ENCODE peak calls at places on chromosome 16, in seven cellular contexts. Q is SJSA1, K is body of pancreas, G is sigmoid colon, N is GM23248, R is tibial artery, S is HCT116. E is an unnamed sample. For H3K4me1, H3K36me3 and H3K27me3, the result is how much of the 10 kb centered on the place peaks cover.

GRCh38 chr16:69844441-69844840 is 82.3 kb downstream of the WWP2 start:
- DNase-seq in N (no peak), G (no peak), R (no peak), S (no peak), Q (no peak), K (no peak), E (no peak)

GRCh38 chr16:68229431-68230175 is 6.3 kb downstream of the ESRP2 start:
- DNase-seq in K (peak), Q (no peak), S (no peak), N (peak), G (peak), R (peak), E (no peak)

GRCh38 chr16:77807-78443 is at the start of gene MPG:
- DNase-seq in K (peak), S (no peak), Q (peak), G (peak), R (peak), N (peak), E (peak)

GRCh38 chr16:20743591-20743990 is 2.0 kb upstream of the THUMPD1 start:
- DNase-seq in K (no peak), R (no peak), N (no peak), S (no peak), Q (no peak), G (no peak), E (no peak)

GRCh38 chr16:57118461-57119084 is 26.2 kb downstream of the CPNE2 start:
- DNase-seq in Q (no peak), G (no peak), N (no peak), S (no peak), K (no peak), R (no peak), E (no peak)

GRCh38 chr16:12290165-12290564 is 313.6 kb downstream of the SNX29 start:
- DNase-seq in K (no peak), N (no peak), Q (no peak), R (no peak), S (no peak), G (no peak), E (no peak)

GRCh38 chr16:48811478-48811877 is 201.5 kb upstream of the N4BP1 start:
- DNase-seq in N (no peak), S (no peak), Q (no peak), R (no peak), K (no peak), G (no peak), E (no peak)

GRCh38 chr16:19304670-19305240 is 19.2 kb downstream of the CLEC19A start:
- DNase-seq in S (no peak), G (no peak), Q (no peak), N (no peak), R (no peak), K (no peak), E (no peak)

GRCh38 chr16:50781043-50781442 is 39.2 kb downstream of the CYLD start:
- DNase-seq in K (no peak), R (no peak), G (no peak), Q (no peak), S (no peak), N (peak), E (no peak)

GRCh38 chr16:30437511-30438046 is 7.7 kb upstream of the DCTPP1 start:
- DNase-seq in S (no peak), K (peak), N (no peak), R (no peak), Q (no peak), G (no peak), E (peak)

GRCh38 chr16:67482260-67482924 is 955 bp downstream of the AGRP start:
- DNase-seq in S (no peak), G (no peak), K (no peak), Q (no peak), R (no peak), N (no peak), E (no peak)

GRCh38 chr16:66741131-66741900 is 10.1 kb downstream of the DYNC1LI2 start:
- DNase-seq in R (peak), G (peak), N (peak), S (peak), K (peak), Q (peak), E (peak)

GRCh38 chr16:56424791-56425438 is 430 bp downstream of the AMFR start:
- DNase-seq in R (peak), G (peak), K (peak), S (no peak), N (peak), Q (peak), E (peak)

GRCh38 chr16:27906883-27907282 is 156.6 kb downstream of the GSG1L start:
- DNase-seq in G (no peak), S (no peak), R (no peak), N (no peak), K (no peak), Q (no peak), E (no peak)

GRCh38 chr16:85798283-85798776 is 1.0 kb downstream of the EMC8 start:
- DNase-seq in R (no peak), N (no peak), K (no peak), G (no peak), S (no peak), Q (no peak), E (no peak)

GRCh38 chr16:67846063-67846319 is 742 bp upstream of the NUTF2 start:
- DNase-seq in S (no peak), Q (no peak), K (no peak), R (no peak), N (peak), G (no peak), E (no peak)

GRCh38 chr16:30030841-30031413 is at the start of gene TLCD3B:
- DNase-seq in S (no peak), R (no peak), G (no peak), K (no peak), Q (no peak), N (peak), E (no peak)

GRCh38 chr16:4404247-4404966 is 12.0 kb downstream of the CORO7 start:
- DNase-seq in G (no peak), R (no peak), Q (no peak), N (peak), S (no peak), K (no peak), E (no peak)

GRCh38 chr16:77213542-77214108 is 14.4 kb downstream of the SYCE1L start:
- DNase-seq in K (peak), Q (peak), N (peak), R (no peak), G (no peak), S (peak), E (no peak)

GRCh38 chr16:2527071-2527783 is 4.0 kb downstream of the CEMP1 start:
- DNase-seq in K (no peak), S (no peak), N (no peak), G (no peak), R (no peak), Q (no peak), E (peak)

GRCh38 chr16:53476867-53477266 is 26.1 kb downstream of the AKTIP start:
- DNase-seq in G (no peak), S (no peak), K (no peak), R (no peak), N (no peak), Q (no peak), E (no peak)

GRCh38 chr16:76162046-76162445 is 115.2 kb upstream of the CNTNAP4 start:
- DNase-seq in R (no peak), S (no peak), N (no peak), K (no peak), G (no peak), Q (no peak), E (no peak)

GRCh38 chr16:819336-819735 is 18.8 kb upstream of the GNG13 start:
- DNase-seq in Q (no peak), S (no peak), G (no peak), K (no peak), R (no peak), N (no peak), E (no peak)

GRCh38 chr16:13863075-13863765 is 56.7 kb upstream of the ERCC4 start:
- DNase-seq in G (no peak), S (no peak), R (no peak), N (no peak), K (no peak), Q (no peak), E (no peak)

GRCh38 chr16:3734084-3734757 is 16.9 kb upstream of the TRAP1 start:
- DNase-seq in R (peak), N (no peak), S (no peak), Q (no peak), G (peak), K (no peak), E (no peak)

GRCh38 chr16:64969221-64969620 is 152.6 kb downstream of the CDH11 start:
- DNase-seq in G (no peak), R (no peak), K (no peak), S (no peak), Q (no peak), N (peak), E (no peak)

GRCh38 chr16:12758031-12758669 is 45.5 kb downstream of the CPPED1 start:
- DNase-seq in K (no peak), Q (no peak), S (no peak), R (no peak), G (no peak), N (no peak), E (no peak)

GRCh38 chr16:81841709-81842108 is 62.6 kb downstream of the PLCG2 start:
- DNase-seq in N (no peak), R (no peak), Q (no peak), K (no peak), S (no peak), G (no peak), E (no peak)

GRCh38 chr16:84607694-84608093 is 10.2 kb downstream of the COTL1 start:
- DNase-seq in N (no peak), R (no peak), G (no peak), Q (no peak), K (no peak), S (no peak), E (no peak)
- H3K4me1 ChIP-seq in N (under half), R (under half), G (under half), Q (under half), K (under half), S (under half), E (half or more)

GRCh38 chr16:54998834-54999233 is 68.2 kb downstream of the IRX5 start:
- DNase-seq in N (no peak), K (no peak), S (no peak), Q (no peak), G (no peak), R (no peak), E (no peak)

GRCh38 chr16:55001931-55002330 is 71.3 kb downstream of the IRX5 start:
- DNase-seq in G (no peak), S (no peak), K (no peak), R (no peak), Q (no peak), N (peak), E (no peak)

GRCh38 chr16:55003916-55004315 is 73.3 kb downstream of the IRX5 start:
- DNase-seq in R (no peak), N (no peak), Q (no peak), S (no peak), K (no peak), G (no peak), E (no peak)

GRCh38 chr16:55000595-55000994 is 69.9 kb downstream of the IRX5 start:
- DNase-seq in G (no peak), S (no peak), Q (no peak), K (no peak), N (peak), R (no peak), E (no peak)

GRCh38 chr16:55003306-55003705 is 72.6 kb downstream of the IRX5 start:
- DNase-seq in S (no peak), R (no peak), K (no peak), Q (no peak), N (no peak), G (no peak), E (no peak)
- H3K36me3 ChIP-seq in S (under half), R (under half), K (under half), Q (under half), N (under half), G (under half), E (under half)

GRCh38 chr16:88422733-88423447 is 30.2 kb upstream of the ZFPM1 start:
- DNase-seq in S (no peak), G (no peak), Q (no peak), K (no peak), R (no peak), N (no peak), E (no peak)

GRCh38 chr16:88420496-88420895 is 32.6 kb upstream of the ZFPM1 start:
- DNase-seq in N (no peak), G (no peak), K (no peak), S (no peak), Q (no peak), R (no peak), E (no peak)

GRCh38 chr16:88423448-88423850 is 29.6 kb upstream of the ZFPM1 start:
- DNase-seq in K (no peak), R (no peak), N (no peak), Q (no peak), G (no peak), S (no peak), E (no peak)

GRCh38 chr16:88421301-88421700 is 31.8 kb upstream of the ZFPM1 start:
- DNase-seq in R (no peak), N (no peak), Q (no peak), S (no peak), K (no peak), G (no peak), E (no peak)

GRCh38 chr16:88421871-88422433 is 31.1 kb upstream of the ZFPM1 start:
- DNase-seq in N (no peak), K (no peak), R (no peak), S (no peak), Q (no peak), G (no peak), E (no peak)
- H3K27me3 ChIP-seq in N (under half), K (under half), R (under half), S (under half), Q (under half), G (under half), E (under half)

DNA sequence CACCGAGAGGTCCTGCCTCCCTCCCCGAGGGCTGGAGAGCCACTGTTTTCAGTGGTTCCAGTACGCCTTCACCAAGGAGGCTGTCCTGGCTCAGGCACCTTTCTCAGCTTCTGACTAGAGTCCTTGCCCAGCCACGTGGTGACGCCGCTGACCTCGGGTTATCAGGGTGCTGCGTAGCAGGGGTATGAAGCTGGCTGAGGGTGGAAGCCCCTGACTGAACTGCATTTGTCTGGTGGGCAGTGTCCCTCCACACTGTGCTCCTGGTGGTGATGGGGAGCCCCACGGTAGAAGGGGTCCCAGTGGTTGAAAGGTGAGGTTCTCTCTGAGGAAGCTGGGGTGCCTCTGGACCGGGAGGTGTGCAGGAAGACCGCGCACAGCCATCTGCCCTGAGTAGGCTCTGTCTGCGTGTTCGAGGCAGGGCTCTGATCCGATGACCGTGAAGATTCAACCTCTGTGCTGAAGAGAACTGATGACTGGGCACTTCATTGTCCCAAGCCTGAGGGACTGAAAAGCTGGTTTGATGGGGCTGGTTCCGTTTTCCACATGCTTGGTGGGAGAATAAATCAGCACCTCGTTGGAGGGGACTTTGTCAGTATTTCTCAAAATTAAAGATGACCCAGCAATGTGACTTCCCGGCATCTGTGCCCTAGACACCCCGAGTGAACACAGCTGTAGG is 2.5 kb downstream of the ACSF3 start:
- DNase-seq in R (no peak), Q (no peak), G (no peak), S (no peak), N (no peak), K (no peak), E (no peak)
- H3K4me1 ChIP-seq in R (under half), Q (under half), G (under half), S (under half), N (under half), K (under half), E (under half)

GRCh38 chr16:15885560-15886001 is 2.8 kb downstream of the CEP20 start:
- DNase-seq in G (no peak), R (no peak), N (peak), K (no peak), Q (no peak), S (no peak), E (no peak)
- H3K36me3 ChIP-seq in G (under half), R (under half), N (under half), K (under half), Q (half or more), S (under half), E (under half)

DNA sequence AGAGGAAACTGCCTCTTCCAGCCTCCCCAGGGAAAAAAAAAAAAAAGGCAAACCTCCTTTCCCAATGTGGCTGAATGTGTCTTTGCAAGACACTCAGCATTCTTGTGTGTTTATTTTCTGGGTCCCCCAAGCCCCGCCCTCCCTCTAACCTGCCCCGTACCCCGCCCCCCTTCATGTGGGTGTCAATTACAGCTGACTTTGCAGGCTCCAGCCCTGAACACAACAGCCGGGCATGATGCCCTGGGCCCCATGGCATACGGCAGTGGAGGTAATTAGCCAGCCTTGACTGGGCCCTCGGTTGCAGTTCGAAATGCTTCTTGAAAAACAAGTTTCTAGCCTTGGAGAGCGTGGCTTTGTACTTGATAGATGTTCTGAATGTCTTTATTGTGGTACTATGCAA is 354.7 kb upstream of the RBFOX1 start:
- DNase-seq in K (no peak), G (no peak), N (no peak), R (no peak), Q (no peak), S (no peak), E (no peak)
- H3K27me3 ChIP-seq in K (under half), G (under half), N (under half), R (under half), Q (under half), S (under half), E (under half)

GRCh38 chr16:73056383-73056782 is 8.5 kb upstream of the ZFHX3 start:
- DNase-seq in S (no peak), Q (no peak), N (no peak), G (no peak), K (no peak), R (no peak), E (no peak)
- H3K4me1 ChIP-seq in S (half or more), Q (half or more), N (under half), G (under half), K (half or more), R (under half), E (under half)

E was measured in left lung.